ENCODE peak calls at places on chromosomes 2 and 18, in six cellular contexts. F is neuronal stem cell, T is mesendoderm, H is H1, X is trophoblast cell, O is H9. Q is an unnamed sample.

GRCh38 chr18:54392621-54393023 is 34.9 kb downstream of the C18orf54 start:
- DNase-seq in F (peak; percentile 66), T (peak; percentile 74), X (peak; percentile 97), H (no peak), O (no peak), Q (peak; percentile 63)

GRCh38 chr2:157830696-157831570 is 45.2 kb downstream of the ACVR1 start:
- DNase-seq in F (no peak), T (no peak), O (no peak), X (peak; percentile 81), H (no peak), Q (peak; percentile 97)

GRCh38 chr2:33033524-33034150 is 86.9 kb downstream of the LTBP1 start:
- DNase-seq in H (no peak), O (no peak), F (peak; percentile 29), X (no peak), T (peak; percentile 61), Q (peak; percentile 66)

GRCh38 chr2:109493176-109493935 is 120.4 kb downstream of the SEPTIN10 start:
- DNase-seq in F (no peak), T (no peak), X (no peak), O (no peak), H (no peak), Q (no peak)

GRCh38 chr2:69911985-69912563 is 2.8 kb upstream of the MXD1 start:
- DNase-seq in H (no peak), T (peak; percentile 71), F (peak; percentile 41), X (peak; percentile 81), O (no peak), Q (peak; percentile 58)

GRCh38 chr2:19738707-19739106 is 163.1 kb downstream of the TTC32 start:
- DNase-seq in X (no peak), T (no peak), O (no peak), F (no peak), H (no peak), Q (peak; percentile 80)

GRCh38 chr2:178391701-178392100 is 59.3 kb downstream of the PRKRA start:
- DNase-seq in F (no peak), X (no peak), H (no peak), O (no peak), T (no peak), Q (peak; percentile 32)

GRCh38 chr2:100940240-100940639 is 61.8 kb upstream of the RPL31 start:
- DNase-seq in X (no peak), T (no peak), O (no peak), H (no peak), F (no peak), Q (peak; percentile 40)

GRCh38 chr2:55051026-55051866 is 995 bp upstream of the RTN4 start:
- DNase-seq in X (peak; percentile 97), H (no peak), F (peak; percentile 51), T (peak; percentile 97), O (peak; percentile 48), Q (peak; percentile 100)

DNA sequence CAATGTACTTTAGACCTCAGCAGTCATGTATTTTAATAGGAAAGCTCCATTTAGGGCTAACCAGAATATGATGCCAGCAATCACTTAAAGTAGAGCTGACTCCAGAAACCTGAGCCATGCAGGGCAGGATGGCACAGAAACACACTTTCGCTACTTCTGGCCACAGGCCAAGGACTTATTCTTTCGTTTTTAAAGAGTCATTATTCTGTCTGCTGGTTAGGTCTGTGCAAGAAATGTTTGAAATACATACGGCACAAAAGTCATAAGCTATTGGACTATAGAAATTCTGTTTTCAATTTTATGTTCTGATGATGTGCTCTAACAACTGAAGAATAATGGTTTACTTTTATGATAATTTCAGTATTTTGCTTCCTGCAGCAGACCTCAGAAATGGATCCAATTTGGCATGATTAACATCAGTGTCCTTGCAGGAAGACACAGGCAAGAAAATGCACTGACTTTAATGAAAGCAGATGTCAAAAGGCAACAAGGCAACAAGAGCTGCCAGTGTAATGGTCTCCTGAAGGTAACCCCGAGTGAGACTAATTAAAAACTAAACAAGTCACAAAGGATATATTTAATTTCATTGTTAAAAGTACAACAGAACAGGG is 114.4 kb upstream of the CHRNA1 start:
- DNase-seq in T (no peak), O (no peak), F (no peak), X (no peak), H (no peak), Q (peak; percentile 49)
- H3K23ac ChIP-seq in T (no peak overlapping the region), O (no peak overlapping the region), F (no peak overlapping the region), X (no peak overlapping the region), H (no peak overlapping the region), Q (peak overlapping the region; percentile 80)

GRCh38 chr2:64644240-64645013 is 9.3 kb downstream of the SERTAD2 start:
- DNase-seq in T (peak; percentile 96), O (peak; percentile 92), H (peak; percentile 75), F (peak; percentile 67), X (peak; percentile 53), Q (peak; percentile 81)
- H3K23ac ChIP-seq in T (no peak overlapping the region), O (no peak overlapping the region), H (no peak overlapping the region), F (no peak overlapping the region), X (no peak overlapping the region), Q (peak overlapping the region; percentile 91)

DNA sequence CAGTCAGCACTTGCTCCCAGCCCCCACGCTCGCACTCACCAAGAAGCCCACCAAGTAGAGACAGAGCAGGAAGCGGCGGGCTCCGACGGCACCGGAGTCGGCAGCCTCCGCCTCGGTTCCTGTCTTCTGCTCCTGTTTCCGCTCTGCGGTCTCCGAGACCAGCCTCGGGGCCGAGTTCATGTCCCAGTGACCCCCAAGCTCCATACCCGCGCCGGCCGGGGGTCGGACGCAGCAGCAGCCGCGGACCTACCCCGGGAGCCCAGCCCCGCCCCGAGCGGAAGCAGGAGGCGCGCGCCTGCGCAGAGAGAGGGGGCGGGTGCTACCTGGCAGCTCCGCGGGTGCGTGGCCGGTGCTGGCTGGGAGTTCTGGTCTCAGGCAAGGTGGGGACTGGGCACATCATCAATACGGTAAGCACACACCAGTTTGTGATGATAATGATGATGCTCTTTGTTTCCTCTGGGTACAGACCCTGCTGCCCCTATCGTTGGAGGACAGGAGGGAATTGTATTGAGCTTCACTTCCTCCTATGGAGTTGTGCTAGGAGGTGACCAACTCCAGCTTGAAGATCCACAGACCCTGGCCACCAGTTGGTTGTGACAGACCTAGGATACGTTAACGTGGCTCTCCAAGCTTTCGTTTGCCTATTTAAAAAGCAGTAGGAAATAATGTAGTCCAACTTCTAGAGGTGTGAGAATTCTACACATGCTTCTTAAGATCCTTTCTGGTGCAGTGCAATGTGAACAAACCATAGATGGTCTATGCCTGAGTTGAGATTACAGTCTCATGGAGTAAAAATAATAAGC is 25.0 kb upstream of the TMEM182 start:
- DNase-seq in X (peak; percentile 89), H (peak; percentile 91), F (peak; percentile 65), O (peak; percentile 85), T (peak; percentile 83), Q (peak; percentile 39)
- H3K23ac ChIP-seq in X (no peak overlapping the region), H (no peak overlapping the region), F (peak overlapping the region; percentile 92), O (no peak overlapping the region), T (no peak overlapping the region), Q (peak overlapping the region; percentile 76)

GRCh38 chr2:127220807-127221527 is 868 bp upstream of the CYP27C1 start:
- DNase-seq in F (no peak), H (peak; percentile 67), O (peak; percentile 64), T (peak; percentile 86), X (no peak), Q (no peak)

GRCh38 chr2:127219716-127220090 is 396 bp downstream of the CYP27C1 start:
- DNase-seq in H (no peak), F (peak; percentile 45), T (peak; percentile 60), O (peak; percentile 62), X (no peak), Q (no peak)

GRCh38 chr2:127220102-127220806 is at the start of gene CYP27C1:
- DNase-seq in X (no peak), T (peak; percentile 79), O (peak; percentile 45), F (peak; percentile 44), H (peak; percentile 68), Q (no peak)

GRCh38 chr2:127217470-127218325 is 2.4 kb downstream of the CYP27C1 start:
- DNase-seq in O (peak; percentile 67), F (no peak), X (peak; percentile 51), H (no peak), T (peak; percentile 80), Q (no peak)

GRCh38 chr2:127218843-127219715 is 1.0 kb downstream of the CYP27C1 start:
- DNase-seq in X (no peak), O (no peak), T (peak; percentile 54), H (peak; percentile 84), F (peak; percentile 39), Q (no peak)
- H3K23ac ChIP-seq in X (no peak overlapping the region), O (no peak overlapping the region), T (peak overlapping the region; percentile 94), H (no peak overlapping the region), F (peak overlapping the region; percentile 89), Q (no peak overlapping the region)

GRCh38 chr2:24492283-24493272 is 1.5 kb downstream of the NCOA1 start:
- DNase-seq in H (no peak), F (peak; percentile 20), X (peak; percentile 35), T (peak; percentile 35), O (no peak), Q (no peak)
- H3K23ac ChIP-seq in H (no peak overlapping the region), F (no peak overlapping the region), X (no peak overlapping the region), T (no peak overlapping the region), O (no peak overlapping the region), Q (peak overlapping the region; percentile 55)

GRCh38 chr2:168432565-168433186 is 23.4 kb upstream of the CERS6 start:
- DNase-seq in X (no peak), O (no peak), H (no peak), F (no peak), T (no peak), Q (no peak)

GRCh38 chr2:168439536-168439935 is 16.5 kb upstream of the CERS6 start:
- DNase-seq in T (no peak), X (no peak), F (no peak), O (no peak), H (no peak), Q (peak; percentile 8)

GRCh38 chr2:168434164-168434563 is 21.9 kb upstream of the CERS6 start:
- DNase-seq in T (no peak), O (no peak), F (no peak), X (no peak), H (no peak), Q (no peak)

GRCh38 chr2:168438553-168438952 is 17.5 kb upstream of the CERS6 start:
- DNase-seq in H (no peak), O (no peak), F (no peak), X (no peak), T (no peak), Q (no peak)

GRCh38 chr2:168436840-168437239 is 19.2 kb upstream of the CERS6 start:
- DNase-seq in F (no peak), O (no peak), T (no peak), X (no peak), H (no peak), Q (no peak)
- H3K23ac ChIP-seq in F (no peak overlapping the region), O (no peak overlapping the region), T (no peak overlapping the region), X (no peak overlapping the region), H (no peak overlapping the region), Q (no peak overlapping the region)

DNA sequence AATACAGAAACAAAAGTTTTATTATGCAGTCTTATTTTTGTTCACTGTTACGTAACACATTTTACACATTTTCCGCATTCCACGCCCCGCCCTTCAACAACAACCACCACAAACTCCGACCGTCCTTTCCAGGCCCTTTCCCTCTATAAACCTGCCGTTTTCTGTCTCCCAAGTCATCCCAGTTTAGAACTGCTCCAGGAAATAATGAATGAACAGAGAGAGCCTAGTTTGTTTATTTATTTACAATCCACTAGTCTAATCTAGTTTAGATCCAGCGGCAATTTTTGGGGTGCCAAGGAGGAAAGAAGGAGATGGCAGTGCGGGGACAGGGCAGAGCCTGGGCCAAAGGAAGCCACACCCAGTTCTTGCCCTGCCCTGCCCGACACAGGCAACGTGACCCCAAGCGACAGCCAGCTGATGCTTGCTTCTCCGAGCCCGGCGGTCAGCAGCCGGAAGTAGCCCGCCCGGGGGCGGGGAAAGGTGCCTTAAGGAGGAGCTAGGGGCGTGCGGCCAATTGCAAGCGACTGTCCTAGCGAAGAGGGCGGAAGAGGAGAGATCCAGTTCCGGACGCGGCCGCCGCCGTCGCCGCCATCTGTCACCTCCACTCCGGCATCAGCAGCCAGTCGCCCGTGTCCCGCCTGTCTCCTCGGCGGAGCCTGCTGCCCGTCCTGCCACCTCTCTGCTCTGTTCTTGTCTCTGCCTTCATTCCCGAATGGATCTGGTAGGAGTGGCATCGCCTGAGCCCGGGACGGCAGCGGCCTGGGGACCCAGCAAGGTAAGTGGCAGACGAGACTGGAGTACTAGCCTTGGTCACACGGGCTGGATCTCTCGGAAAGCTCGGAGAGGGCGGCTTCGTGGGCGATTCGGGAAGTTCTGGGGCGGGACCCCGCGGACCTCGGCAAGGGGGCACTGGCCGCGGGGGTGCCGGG is at the start of gene RIOK3:
- DNase-seq in O (peak; percentile 98), X (peak; percentile 99), F (peak; percentile 92), H (peak; percentile 96), T (peak; percentile 99), Q (peak; percentile 92)
- H3K23ac ChIP-seq in O (no peak within 1 kb of the TSS), X (no peak within 1 kb of the TSS), F (peak within 1 kb of the TSS; percentile 92), H (no peak within 1 kb of the TSS), T (peak within 1 kb of the TSS; percentile 45), Q (peak within 1 kb of the TSS; percentile 92)